ENCODE peak calls at places on chromosomes 2 and 18, in five cellular contexts. F is suprapubic skin; B is left lung; L is CD8-positive, alpha-beta memory T cell; C is transverse colon. S is an unnamed sample.

GRCh38 chr2:214575030-214575949 is 164.4 kb downstream of the VWC2L start:
- DNase-seq in F (no peak), B (no peak), L (no peak), C (no peak), S (no peak)

GRCh38 chr2:61436092-61436491 is 34.8 kb downstream of the USP34 start:
- DNase-seq in B (no peak), C (no peak), F (no peak), L (no peak), S (no peak)

GRCh38 chr2:101745711-101746694 is 48.5 kb downstream of the MAP4K4 start:
- DNase-seq in B (no peak), F (no peak), L (no peak), C (no peak), S (no peak)

GRCh38 chr2:177406182-177406581 is 13.6 kb downstream of the AGPS start:
- DNase-seq in C (no peak), F (no peak), B (no peak), L (no peak), S (no peak)

GRCh38 chr2:61911510-61911909 is 6.0 kb downstream of the COMMD1 start:
- DNase-seq in C (no peak), L (no peak), B (no peak), F (no peak), S (no peak)

GRCh38 chr2:26685312-26685711 is 7.2 kb upstream of the KCNK3 start:
- DNase-seq in F (no peak), L (no peak), C (no peak), B (no peak), S (no peak)

GRCh38 chr2:108621087-108621559 is 86.9 kb downstream of the LIMS1 start:
- DNase-seq in L (peak), C (peak), B (no peak), F (no peak), S (peak)

GRCh38 chr18:50748243-50749229 is 71.3 kb downstream of the MRO start:
- DNase-seq in F (no peak), B (no peak), L (no peak), C (no peak), S (no peak)

GRCh38 chr18:9577361-9577760 is 37.0 kb downstream of the PPP4R1 start:
- DNase-seq in L (no peak), F (no peak), C (no peak), B (no peak), S (no peak)

GRCh38 chr2:14015113-14015512 is 617.4 kb upstream of the LRATD1 start:
- DNase-seq in L (no peak), B (no peak), F (no peak), C (no peak), S (no peak)

GRCh38 chr2:117432746-117433145 is 381.7 kb upstream of the DDX18 start:
- DNase-seq in C (no peak), B (no peak), L (no peak), F (no peak), S (no peak)

GRCh38 chr2:76274154-76274553 is 563.4 kb upstream of the GCFC2 start:
- DNase-seq in F (no peak), C (no peak), B (no peak), L (no peak), S (no peak)

GRCh38 chr2:51247252-51247651 is 215.3 kb upstream of the NRXN1 start:
- DNase-seq in F (no peak), C (no peak), B (no peak), L (no peak), S (no peak)

GRCh38 chr2:231392431-231393148 is 2.9 kb upstream of the B3GNT7 start:
- DNase-seq in F (no peak), C (no peak), B (no peak), L (no peak), S (no peak)

GRCh38 chr2:37180006-37180639 is 8.3 kb downstream of the SULT6B1 start:
- DNase-seq in C (no peak), F (no peak), B (no peak), L (no peak), S (no peak)

GRCh38 chr2:38443021-38443541 is 66.0 kb upstream of the ATL2 start:
- DNase-seq in B (no peak), F (no peak), L (no peak), C (no peak), S (no peak)

GRCh38 chr2:104733544-104733943 is 120.4 kb upstream of the POU3F3 start:
- DNase-seq in B (no peak), C (peak), F (no peak), L (no peak), S (peak)

GRCh38 chr2:113077921-113078320 is 10.2 kb downstream of the IL1F10 start:
- DNase-seq in L (no peak), C (no peak), B (no peak), F (no peak), S (no peak)

GRCh38 chr2:28390857-28391563 is 1.6 kb upstream of the FOSL2 start:
- DNase-seq in F (peak), C (peak), B (peak), L (no peak), S (no peak)

GRCh38 chr2:168192839-168193616 is 54.4 kb downstream of the STK39 start:
- DNase-seq in L (peak), F (no peak), C (no peak), B (no peak), S (no peak)

GRCh38 chr18:12290086-12290485 is 18.0 kb upstream of the TUBB6 start:
- DNase-seq in L (no peak), B (no peak), F (peak), C (no peak), S (no peak)

GRCh38 chr18:57223160-57223870 is 76.4 kb downstream of the BOD1L2 start:
- DNase-seq in C (no peak), L (no peak), B (no peak), F (no peak), S (no peak)

GRCh38 chr2:3135676-3136075 is 241.9 kb downstream of the EIPR1 start:
- DNase-seq in B (no peak), C (no peak), F (no peak), L (no peak), S (no peak)

GRCh38 chr18:36610716-36611115 is 218.1 kb downstream of the TPGS2 start:
- DNase-seq in F (no peak), L (no peak), C (no peak), B (no peak), S (no peak)

GRCh38 chr2:123103902-123104301 is 921.2 kb upstream of the CNTNAP5 start:
- DNase-seq in B (no peak), L (no peak), C (no peak), F (no peak), S (no peak)

GRCh38 chr2:222714361-222715256 is 43.2 kb downstream of the MOGAT1 start:
- DNase-seq in B (no peak), F (no peak), C (no peak), L (no peak), S (no peak)

GRCh38 chr2:32824415-32824814 is 122.3 kb upstream of the LTBP1 start:
- DNase-seq in B (no peak), L (no peak), F (no peak), C (no peak), S (no peak)

GRCh38 chr2:18750662-18751554 is 161.5 kb upstream of the NT5C1B start:
- DNase-seq in C (no peak), B (no peak), L (no peak), F (no peak), S (no peak)

GRCh38 chr18:49768051-49768391 is 45.3 kb downstream of the ACAA2 start:
- DNase-seq in C (peak), B (no peak), F (no peak), L (peak), S (no peak)

GRCh38 chr2:172011814-172012580 is 12.2 kb downstream of the METAP1D start:
- DNase-seq in B (no peak), L (no peak), C (no peak), F (no peak), S (no peak)
- H3K4me3 ChIP-seq in B (no peak), L (no peak), C (no peak), F (no peak), S (no peak)

GRCh38 chr2:190755796-190756415 is 107.0 kb downstream of the NAB1 start:
- DNase-seq in C (no peak), B (no peak), L (no peak), F (no peak), S (no peak)
- H3K4me3 ChIP-seq in C (no peak), B (no peak), L (no peak), F (no peak), S (no peak)

DNA sequence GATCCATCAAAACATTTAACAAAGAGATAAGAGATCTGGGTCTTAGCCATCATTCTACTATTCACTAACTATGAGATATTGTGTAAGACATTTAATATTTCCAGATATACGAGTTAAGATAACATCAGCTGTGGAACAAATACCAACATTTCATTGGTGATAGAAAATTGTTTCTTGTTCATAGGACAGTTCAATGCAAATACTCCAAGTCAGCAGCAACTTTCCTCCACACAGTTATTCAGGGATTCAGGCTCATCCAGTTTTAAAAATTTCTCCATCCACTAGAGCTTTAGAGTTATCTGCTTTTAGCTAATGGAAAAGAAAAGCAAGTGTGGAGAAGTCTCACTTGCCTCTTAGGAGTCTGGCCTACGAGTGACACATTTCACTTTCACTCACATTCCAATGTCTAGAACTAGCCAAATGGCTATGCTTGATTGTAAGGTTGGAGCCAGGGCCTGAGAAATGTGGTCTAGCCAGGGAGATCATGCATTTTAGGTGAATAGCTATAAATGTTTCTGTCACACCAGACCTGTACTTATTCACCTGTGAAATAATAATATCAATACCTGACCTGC is 119.3 kb upstream of the MAPRE2 start:
- DNase-seq in B (no peak), L (no peak), F (no peak), C (no peak), S (no peak)
- H3K4me3 ChIP-seq in B (no peak), L (no peak), F (no peak), C (no peak), S (no peak)

DNA sequence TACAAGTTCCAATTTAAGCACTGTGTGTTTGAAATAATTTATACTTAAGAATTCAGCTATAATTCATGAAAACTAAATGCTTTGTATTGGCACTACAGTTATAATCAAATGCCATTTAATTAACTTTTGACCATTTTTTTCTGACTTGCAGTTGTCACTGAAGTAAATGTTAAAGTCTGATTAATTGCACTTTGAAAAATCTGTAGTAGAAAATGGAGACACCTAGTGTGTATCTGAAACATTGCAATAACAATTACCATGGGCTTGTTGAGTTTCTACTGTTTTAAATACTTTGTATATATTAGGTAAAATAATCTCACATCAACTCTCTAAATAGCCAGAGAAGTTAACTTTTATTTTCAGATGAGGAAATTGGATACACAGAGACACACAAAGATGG is 458.6 kb upstream of the FSIP2 start:
- DNase-seq in C (no peak), B (no peak), L (no peak), F (no peak), S (no peak)
- H3K4me3 ChIP-seq in C (no peak), B (no peak), L (no peak), F (no peak), S (no peak)

GRCh38 chr2:121596221-121597080 is 52.8 kb downstream of the CLASP1 start:
- DNase-seq in B (no peak), F (no peak), C (peak), L (no peak), S (peak)
- H3K4me3 ChIP-seq in B (peak), F (peak), C (peak), L (peak), S (peak)

DNA sequence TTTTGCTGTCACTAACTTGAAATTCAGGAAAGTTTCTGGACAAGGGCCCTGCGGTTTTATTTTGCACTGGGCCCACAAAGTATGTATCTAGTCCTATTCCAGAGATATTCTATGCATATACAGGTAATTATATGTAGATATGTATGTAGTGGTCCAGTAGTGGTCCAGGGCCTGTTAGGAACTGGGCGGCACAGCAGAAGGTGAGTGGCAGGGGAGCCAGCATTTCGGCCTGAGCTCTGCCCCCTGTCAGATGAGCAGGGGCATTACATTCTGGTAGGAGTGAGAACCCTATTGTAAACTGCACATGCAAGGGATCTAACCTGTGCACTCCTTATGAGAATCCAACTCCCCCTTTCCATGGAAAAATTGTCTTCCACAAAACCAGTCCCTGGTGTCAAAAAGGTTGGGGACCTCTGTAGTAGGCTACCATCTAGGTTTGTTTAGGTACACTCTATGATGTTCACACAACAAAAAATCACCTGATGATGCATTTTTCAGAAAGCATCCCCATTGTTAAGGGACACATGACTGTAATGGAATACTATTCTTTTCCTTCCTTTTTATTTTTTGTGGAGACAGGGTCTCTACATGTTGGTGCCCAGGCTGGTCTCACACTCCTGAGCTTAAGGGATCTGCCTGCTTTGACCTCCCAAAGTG is 2.8 kb upstream of the PPP4R3B start:
- DNase-seq in C (no peak), B (no peak), L (no peak), F (no peak), S (no peak)
- H3K4me3 ChIP-seq in C (no peak), B (peak), L (peak), F (peak), S (no peak)

DNA sequence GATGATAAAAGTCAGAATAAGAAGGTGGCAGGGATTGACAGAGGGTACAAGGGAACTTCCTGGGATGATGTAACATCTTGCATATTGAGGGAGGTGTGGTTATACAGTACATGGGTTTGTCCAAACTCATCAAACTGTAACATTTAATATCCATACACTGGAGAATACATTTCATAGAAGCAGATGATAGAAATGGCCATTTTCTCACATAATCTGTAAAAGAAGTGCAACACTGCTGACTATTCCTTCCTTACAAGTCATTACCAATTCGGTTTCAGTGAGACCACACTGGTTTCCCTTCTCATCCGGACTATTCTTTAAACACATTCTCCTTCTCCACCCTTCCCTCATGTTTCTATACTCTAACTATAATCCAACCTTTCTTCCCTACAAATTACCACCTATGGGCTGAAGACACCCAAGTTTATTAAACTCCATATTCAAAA is 1.7 kb downstream of the COX7A2L start:
- DNase-seq in C (no peak), L (no peak), F (no peak), B (no peak), S (no peak)
- H3K4me3 ChIP-seq in C (peak), L (peak), F (peak), B (peak), S (peak)

S was measured in GM12864.